ENCODE peak calls at places on chromosomes 13 and 19, in eight cellular contexts. One of them, this sample, is unnamed.

GRCh38 chr13:52010890-52011689 is at the start of gene ATP7B:
- DNase-seq in transverse colon: peak; percentile 34
- DNase-seq in K562: peak; percentile 35
- DNase-seq in esophagus muscularis mucosa: no peak
- DNase-seq in stomach: no peak
- DNase-seq in HepG2: peak; percentile 49
- DNase-seq in endothelial cell of umbilical vein: peak; percentile 10
- DNase-seq in breast epithelium: no peak
- DNase-seq in this sample: peak; percentile 26

GRCh38 chr19:588758-589692 is 656 bp upstream of the HCN2 start:
- DNase-seq in transverse colon: no peak
- DNase-seq in K562: peak; percentile 52
- DNase-seq in esophagus muscularis mucosa: no peak
- DNase-seq in stomach: no peak
- DNase-seq in HepG2: no peak
- DNase-seq in endothelial cell of umbilical vein: no peak
- DNase-seq in breast epithelium: no peak
- DNase-seq in this sample: peak; percentile 75

GRCh38 chr13:108214511-108215383 is 589 bp downstream of the LIG4 start:
- DNase-seq in transverse colon: no peak
- DNase-seq in K562: no peak
- DNase-seq in esophagus muscularis mucosa: no peak
- DNase-seq in stomach: no peak
- DNase-seq in HepG2: no peak
- DNase-seq in endothelial cell of umbilical vein: no peak
- DNase-seq in breast epithelium: no peak
- DNase-seq in this sample: peak; percentile 49

GRCh38 chr19:6753178-6754031 is 13.8 kb downstream of the SH2D3A start:
- DNase-seq in transverse colon: peak; percentile 95
- DNase-seq in K562: peak; percentile 95
- DNase-seq in esophagus muscularis mucosa: peak; percentile 96
- DNase-seq in stomach: peak; percentile 87
- DNase-seq in HepG2: peak; percentile 89
- DNase-seq in endothelial cell of umbilical vein: peak; percentile 82
- DNase-seq in breast epithelium: no peak
- DNase-seq in this sample: peak; percentile 93

GRCh38 chr13:95256086-95256485 is 45.2 kb downstream of the ABCC4 start:
- DNase-seq in transverse colon: no peak
- DNase-seq in K562: no peak
- DNase-seq in esophagus muscularis mucosa: no peak
- DNase-seq in stomach: no peak
- DNase-seq in HepG2: peak; percentile 23
- DNase-seq in endothelial cell of umbilical vein: peak; percentile 85
- DNase-seq in breast epithelium: no peak
- DNase-seq in this sample: no peak

GRCh38 chr13:20303636-20304035 is 71.5 kb upstream of the GJB6 start:
- DNase-seq in transverse colon: no peak
- DNase-seq in K562: no peak
- DNase-seq in esophagus muscularis mucosa: peak; percentile 53
- DNase-seq in stomach: no peak
- DNase-seq in HepG2: no peak
- DNase-seq in endothelial cell of umbilical vein: no peak
- DNase-seq in breast epithelium: no peak
- DNase-seq in this sample: no peak

GRCh38 chr13:98794498-98794897 is 42.0 kb upstream of the SLC15A1 start:
- DNase-seq in transverse colon: no peak
- DNase-seq in K562: no peak
- DNase-seq in esophagus muscularis mucosa: no peak
- DNase-seq in stomach: no peak
- DNase-seq in HepG2: no peak
- DNase-seq in endothelial cell of umbilical vein: no peak
- DNase-seq in breast epithelium: no peak
- DNase-seq in this sample: no peak

GRCh38 chr19:54257116-54257480 is at the start of gene LILRB5:
- DNase-seq in transverse colon: peak; percentile 25
- DNase-seq in K562: no peak
- DNase-seq in esophagus muscularis mucosa: no peak
- DNase-seq in stomach: no peak
- DNase-seq in HepG2: no peak
- DNase-seq in endothelial cell of umbilical vein: no peak
- DNase-seq in breast epithelium: no peak
- DNase-seq in this sample: no peak

GRCh38 chr19:30084390-30084819 is 142.4 kb downstream of the URI1 start:
- DNase-seq in transverse colon: no peak
- DNase-seq in K562: no peak
- DNase-seq in esophagus muscularis mucosa: no peak
- DNase-seq in stomach: no peak
- DNase-seq in HepG2: no peak
- DNase-seq in endothelial cell of umbilical vein: no peak
- DNase-seq in breast epithelium: no peak
- DNase-seq in this sample: no peak

GRCh38 chr19:57587529-57587928 is 3.6 kb downstream of the ZIK1 start:
- DNase-seq in transverse colon: no peak
- DNase-seq in K562: no peak
- DNase-seq in esophagus muscularis mucosa: no peak
- DNase-seq in stomach: no peak
- DNase-seq in HepG2: no peak
- DNase-seq in endothelial cell of umbilical vein: no peak
- DNase-seq in breast epithelium: no peak
- DNase-seq in this sample: no peak

GRCh38 chr13:106753241-106753640 is 185.3 kb upstream of the ARGLU1 start:
- DNase-seq in transverse colon: no peak
- DNase-seq in K562: no peak
- DNase-seq in esophagus muscularis mucosa: no peak
- DNase-seq in stomach: no peak
- DNase-seq in HepG2: no peak
- DNase-seq in endothelial cell of umbilical vein: peak; percentile 75
- DNase-seq in breast epithelium: no peak
- DNase-seq in this sample: no peak

GRCh38 chr13:67642638-67643037 is 412.5 kb upstream of the PCDH9 start:
- DNase-seq in transverse colon: no peak
- DNase-seq in K562: no peak
- DNase-seq in esophagus muscularis mucosa: no peak
- DNase-seq in stomach: no peak
- DNase-seq in HepG2: no peak
- DNase-seq in endothelial cell of umbilical vein: no peak
- DNase-seq in breast epithelium: no peak
- DNase-seq in this sample: no peak
- TF ChIP-seq POLR2AphosphoS5 in transverse colon: no peak
- TF ChIP-seq POLR2AphosphoS5 in K562: no peak
- TF ChIP-seq POLR2AphosphoS5 in esophagus muscularis mucosa: no peak
- TF ChIP-seq POLR2AphosphoS5 in stomach: no peak
- TF ChIP-seq POLR2AphosphoS5 in HepG2: no peak
- TF ChIP-seq POLR2AphosphoS5 in endothelial cell of umbilical vein: no peak
- TF ChIP-seq POLR2AphosphoS5 in breast epithelium: no peak
- TF ChIP-seq POLR2AphosphoS5 in this sample: no peak

GRCh38 chr19:38661996-38662395 is 14.5 kb downstream of the ACTN4 start:
- DNase-seq in transverse colon: peak; percentile 55
- DNase-seq in K562: no peak
- DNase-seq in esophagus muscularis mucosa: no peak
- DNase-seq in stomach: peak; percentile 69
- DNase-seq in HepG2: no peak
- DNase-seq in endothelial cell of umbilical vein: peak; percentile 26
- DNase-seq in breast epithelium: peak; percentile 88
- DNase-seq in this sample: no peak
- TF ChIP-seq POLR2A in transverse colon: peak; percentile 40
- TF ChIP-seq POLR2A in K562: no peak
- TF ChIP-seq POLR2A in esophagus muscularis mucosa: no peak
- TF ChIP-seq POLR2A in stomach: no peak
- TF ChIP-seq POLR2A in HepG2: no peak
- TF ChIP-seq POLR2A in endothelial cell of umbilical vein: no peak
- TF ChIP-seq POLR2A in breast epithelium: peak; percentile 10
- TF ChIP-seq POLR2A in this sample: peak; percentile 53

GRCh38 chr13:110563463-110563774 is 1.9 kb upstream of the RAB20 start:
- DNase-seq in transverse colon: no peak
- DNase-seq in K562: no peak
- DNase-seq in esophagus muscularis mucosa: no peak
- DNase-seq in stomach: no peak
- DNase-seq in HepG2: no peak
- DNase-seq in endothelial cell of umbilical vein: no peak
- DNase-seq in breast epithelium: no peak
- DNase-seq in this sample: no peak
- H3K4me3 ChIP-seq in transverse colon: peak overlapping the region; percentile 75
- H3K4me3 ChIP-seq in K562: no peak overlapping the region
- H3K4me3 ChIP-seq in esophagus muscularis mucosa: no peak overlapping the region
- H3K4me3 ChIP-seq in stomach: peak overlapping the region; percentile 72
- H3K4me3 ChIP-seq in HepG2: peak overlapping the region; percentile 98
- H3K4me3 ChIP-seq in endothelial cell of umbilical vein: no peak overlapping the region
- H3K4me3 ChIP-seq in breast epithelium: peak overlapping the region; percentile 90
- H3K4me3 ChIP-seq in this sample: no peak overlapping the region

GRCh38 chr19:44756089-44756562 is 7.6 kb downstream of the BCL3 start:
- DNase-seq in transverse colon: no peak
- DNase-seq in K562: no peak
- DNase-seq in esophagus muscularis mucosa: no peak
- DNase-seq in stomach: no peak
- DNase-seq in HepG2: no peak
- DNase-seq in endothelial cell of umbilical vein: no peak
- DNase-seq in breast epithelium: no peak
- DNase-seq in this sample: no peak

GRCh38 chr19:44757057-44757734 is 8.7 kb downstream of the BCL3 start:
- DNase-seq in transverse colon: peak; percentile 48
- DNase-seq in K562: no peak
- DNase-seq in esophagus muscularis mucosa: no peak
- DNase-seq in stomach: peak; percentile 28
- DNase-seq in HepG2: no peak
- DNase-seq in endothelial cell of umbilical vein: no peak
- DNase-seq in breast epithelium: no peak
- DNase-seq in this sample: peak; percentile 44

GRCh38 chr19:44758596-44758995 is 10.1 kb downstream of the BCL3 start:
- DNase-seq in transverse colon: no peak
- DNase-seq in K562: no peak
- DNase-seq in esophagus muscularis mucosa: no peak
- DNase-seq in stomach: no peak
- DNase-seq in HepG2: no peak
- DNase-seq in endothelial cell of umbilical vein: no peak
- DNase-seq in breast epithelium: no peak
- DNase-seq in this sample: no peak

GRCh38 chr19:44759083-44759804 is 10.7 kb downstream of the BCL3 start:
- DNase-seq in transverse colon: no peak
- DNase-seq in K562: no peak
- DNase-seq in esophagus muscularis mucosa: no peak
- DNase-seq in stomach: no peak
- DNase-seq in HepG2: no peak
- DNase-seq in endothelial cell of umbilical vein: no peak
- DNase-seq in breast epithelium: no peak
- DNase-seq in this sample: peak; percentile 62

DNA sequence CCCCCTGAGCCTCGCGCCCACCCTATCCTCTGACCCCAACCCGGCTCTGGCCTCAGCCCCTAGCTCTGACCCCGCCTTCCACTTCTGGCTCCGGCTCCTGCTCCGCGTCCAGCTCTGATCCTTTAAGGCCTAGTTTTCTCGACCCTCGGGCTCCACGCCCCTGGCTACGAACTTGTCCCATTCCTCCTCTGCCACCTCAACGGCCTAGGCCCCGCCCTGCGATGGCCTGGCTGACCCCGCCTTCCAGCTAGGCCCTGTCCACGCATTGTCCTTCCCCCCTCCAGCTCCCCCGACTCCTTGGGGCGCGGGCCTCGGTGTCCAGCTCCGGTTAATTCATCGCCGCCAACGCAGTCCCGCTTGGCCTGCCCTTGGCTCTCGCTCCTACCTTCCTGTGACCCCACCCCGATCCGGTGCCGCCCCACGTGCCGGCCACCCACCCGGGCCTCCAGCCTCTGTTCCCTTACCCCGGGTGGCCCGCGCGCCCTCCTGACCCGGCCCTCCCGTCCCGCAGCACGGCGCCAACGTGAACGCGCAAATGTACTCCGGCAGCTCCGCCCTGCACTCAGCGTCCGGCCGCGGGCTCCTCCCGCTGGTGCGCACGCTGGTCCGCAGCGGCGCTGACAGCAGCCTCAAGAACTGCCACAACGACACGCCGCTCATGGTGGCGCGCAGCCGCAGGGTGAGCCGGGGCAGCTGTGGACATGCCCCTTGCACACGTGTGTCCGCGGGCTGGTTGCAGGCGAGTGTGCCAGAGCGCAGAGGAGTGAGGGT is 9.4 kb downstream of the BCL3 start:
- DNase-seq in transverse colon: peak; percentile 40
- DNase-seq in K562: no peak
- DNase-seq in esophagus muscularis mucosa: no peak
- DNase-seq in stomach: peak; percentile 61
- DNase-seq in HepG2: no peak
- DNase-seq in endothelial cell of umbilical vein: peak; percentile 53
- DNase-seq in breast epithelium: no peak
- DNase-seq in this sample: peak; percentile 71
- TF ChIP-seq POLR2AphosphoS5 in transverse colon: peak; percentile 22
- TF ChIP-seq POLR2AphosphoS5 in K562: no peak
- TF ChIP-seq POLR2AphosphoS5 in esophagus muscularis mucosa: peak; percentile 84
- TF ChIP-seq POLR2AphosphoS5 in stomach: peak; percentile 19
- TF ChIP-seq POLR2AphosphoS5 in HepG2: no peak
- TF ChIP-seq POLR2AphosphoS5 in endothelial cell of umbilical vein: no peak
- TF ChIP-seq POLR2AphosphoS5 in breast epithelium: no peak
- TF ChIP-seq POLR2AphosphoS5 in this sample: peak; percentile 78

DNA sequence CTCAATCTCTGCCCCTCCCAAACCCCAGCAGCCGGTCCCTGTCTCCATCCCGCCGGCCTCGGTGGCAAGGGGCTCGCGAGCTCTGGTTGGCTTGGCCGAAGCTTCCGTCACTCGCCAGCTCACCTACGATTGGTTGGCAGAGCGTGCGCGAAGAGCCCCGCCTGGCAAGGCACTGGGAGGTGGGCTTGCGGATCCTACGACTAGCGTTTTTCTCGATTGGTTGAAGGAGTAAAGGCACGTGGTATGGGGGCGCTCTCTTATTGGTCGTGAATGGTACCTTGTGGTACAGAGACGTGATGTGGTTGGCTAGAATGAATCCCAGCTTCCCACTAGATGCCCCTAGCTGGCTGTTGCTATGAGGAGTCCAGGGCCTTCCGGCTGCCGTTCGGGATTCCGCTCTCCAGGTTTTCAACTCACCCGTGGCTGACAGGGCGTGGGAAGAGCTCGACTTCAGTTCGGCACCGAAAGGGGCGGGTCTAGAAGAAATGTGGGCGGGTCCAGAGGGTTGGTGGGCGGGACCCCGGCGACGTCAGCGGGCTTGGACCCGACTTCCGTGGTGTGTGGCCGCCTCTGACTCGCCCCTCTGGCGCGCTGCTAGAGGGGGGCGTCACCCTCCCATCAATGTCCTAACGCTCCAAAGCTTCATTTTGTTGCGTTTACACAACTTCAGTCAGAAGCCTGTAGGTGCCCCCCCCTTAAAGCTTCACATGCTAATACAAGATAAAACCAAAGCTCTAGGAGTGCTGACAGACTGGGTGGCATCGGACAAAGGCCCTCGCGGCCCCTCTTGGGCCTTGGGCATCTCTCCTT is 847 bp upstream of the RAP2A start:
- DNase-seq in transverse colon: peak; percentile 99
- DNase-seq in K562: peak; percentile 88
- DNase-seq in esophagus muscularis mucosa: peak; percentile 100
- DNase-seq in stomach: peak; percentile 98
- DNase-seq in HepG2: peak; percentile 99
- DNase-seq in endothelial cell of umbilical vein: peak; percentile 100
- DNase-seq in breast epithelium: peak; percentile 100
- DNase-seq in this sample: peak; percentile 97
- TF ChIP-seq POLR2A in transverse colon: no peak
- TF ChIP-seq POLR2A in K562: peak; percentile 69
- TF ChIP-seq POLR2A in esophagus muscularis mucosa: no peak
- TF ChIP-seq POLR2A in stomach: no peak
- TF ChIP-seq POLR2A in HepG2: peak; percentile 65
- TF ChIP-seq POLR2A in endothelial cell of umbilical vein: peak; percentile 90
- TF ChIP-seq POLR2A in breast epithelium: peak; percentile 22
- TF ChIP-seq POLR2A in this sample: peak; percentile 27